ENCODE peak calls at places on chromosomes 3 and 15, in nine cellular contexts. M, A, Y, Q, E, K, S, F and H are unnamed samples.

GRCh38 chr3:88203537-88204143 is 53.9 kb downstream of the C3orf38 start:
- DNase-seq in M (peak), A (peak), Y (peak), Q (peak), E (peak), K (peak), S (peak), F (peak), H (peak)

GRCh38 chr3:183730361-183730760 is 32.8 kb downstream of the YEATS2 start:
- DNase-seq in M (no peak), A (no peak), Y (no peak), Q (no peak), E (no peak), K (no peak), S (no peak), F (no peak), H (no peak)

GRCh38 chr3:171526869-171527268 is 66.7 kb upstream of the TNIK start:
- DNase-seq in M (no peak), A (no peak), Y (no peak), Q (no peak), E (no peak), K (no peak), S (no peak), F (no peak), H (no peak)

GRCh38 chr3:71997066-71997653 is 212.2 kb upstream of the PROK2 start:
- DNase-seq in M (no peak), A (no peak), Y (no peak), Q (no peak), E (no peak), K (no peak), S (no peak), F (no peak), H (no peak)

GRCh38 chr15:49752517-49752916 is 131.7 kb downstream of the DTWD1 start:
- DNase-seq in M (no peak), A (no peak), Y (no peak), Q (no peak), E (no peak), K (no peak), S (no peak), F (no peak), H (no peak)

GRCh38 chr15:48642795-48643194 is 2.7 kb downstream of the FBN1 start:
- DNase-seq in M (no peak), A (no peak), Y (no peak), Q (no peak), E (no peak), K (no peak), S (no peak), F (no peak), H (no peak)

GRCh38 chr3:134211797-134212196 is 38.9 kb downstream of the RYK start:
- DNase-seq in M (no peak), A (no peak), Y (peak), Q (no peak), E (peak), K (no peak), S (peak), F (no peak), H (peak)

GRCh38 chr3:186461141-186461540 is 83.0 kb downstream of the CRYGS start:
- DNase-seq in M (no peak), A (no peak), Y (peak), Q (no peak), E (no peak), K (no peak), S (no peak), F (no peak), H (no peak)

GRCh38 chr15:62639906-62640605 is 402.5 kb upstream of the TPM1 start:
- DNase-seq in M (no peak), A (no peak), Y (no peak), Q (no peak), E (no peak), K (no peak), S (no peak), F (no peak), H (no peak)

GRCh38 chr3:154050766-154051165 is 70.4 kb upstream of the ARHGEF26 start:
- DNase-seq in M (no peak), A (no peak), Y (no peak), Q (no peak), E (no peak), K (no peak), S (no peak), F (no peak), H (peak)

GRCh38 chr3:13565581-13566461 is 16.9 kb downstream of the FBLN2 start:
- DNase-seq in M (no peak), A (peak), Y (no peak), Q (peak), E (no peak), K (no peak), S (no peak), F (no peak), H (no peak)

GRCh38 chr15:80172401-80172800 is 19.6 kb downstream of the FAH start:
- DNase-seq in M (no peak), A (no peak), Y (no peak), Q (no peak), E (no peak), K (no peak), S (no peak), F (no peak), H (no peak)

GRCh38 chr15:66982250-66982649 is 83.2 kb upstream of the SMAD3 start:
- DNase-seq in M (no peak), A (no peak), Y (no peak), Q (no peak), E (no peak), K (no peak), S (no peak), F (no peak), H (no peak)

GRCh38 chr3:32595318-32595717 is 24.7 kb upstream of the DYNC1LI1 start:
- DNase-seq in M (no peak), A (no peak), Y (no peak), Q (no peak), E (no peak), K (no peak), S (no peak), F (no peak), H (no peak)

GRCh38 chr3:72924055-72924454 is 36.2 kb downstream of the GXYLT2 start:
- DNase-seq in M (no peak), A (no peak), Y (no peak), Q (no peak), E (peak), K (no peak), S (peak), F (no peak), H (no peak)

GRCh38 chr3:100103558-100104441 is 10.5 kb downstream of the FILIP1L start:
- DNase-seq in M (no peak), A (no peak), Y (no peak), Q (no peak), E (peak), K (no peak), S (no peak), F (no peak), H (peak)

GRCh38 chr3:48388966-48389365 is 16.9 kb downstream of the FBXW12 start:
- DNase-seq in M (no peak), A (no peak), Y (no peak), Q (no peak), E (no peak), K (no peak), S (no peak), F (no peak), H (no peak)

GRCh38 chr3:154023148-154023547 is 98.0 kb upstream of the ARHGEF26 start:
- DNase-seq in M (no peak), A (no peak), Y (peak), Q (no peak), E (no peak), K (no peak), S (no peak), F (no peak), H (no peak)

GRCh38 chr15:35060591-35060990 is 24.5 kb downstream of the NANOGP8 start:
- DNase-seq in M (no peak), A (no peak), Y (no peak), Q (no peak), E (no peak), K (no peak), S (no peak), F (no peak), H (no peak)

GRCh38 chr15:34018021-34018645 is 20.9 kb downstream of the AVEN start:
- DNase-seq in M (no peak), A (no peak), Y (no peak), Q (no peak), E (no peak), K (no peak), S (no peak), F (no peak), H (no peak)

GRCh38 chr3:10693457-10693856 is 122.6 kb upstream of the SLC6A11 start:
- DNase-seq in M (no peak), A (no peak), Y (no peak), Q (no peak), E (peak), K (no peak), S (peak), F (no peak), H (no peak)

GRCh38 chr3:94440767-94441493 is 378.1 kb downstream of the NSUN3 start:
- DNase-seq in M (no peak), A (no peak), Y (peak), Q (no peak), E (no peak), K (no peak), S (no peak), F (no peak), H (no peak)

GRCh38 chr3:134002326-134002725 is 27.4 kb downstream of the SLCO2A1 start:
- DNase-seq in M (no peak), A (no peak), Y (no peak), Q (no peak), E (no peak), K (no peak), S (no peak), F (no peak), H (no peak)

GRCh38 chr3:138812806-138813205 is 21.9 kb downstream of the PIK3CB start:
- DNase-seq in M (no peak), A (no peak), Y (no peak), Q (no peak), E (no peak), K (no peak), S (no peak), F (no peak), H (no peak)

GRCh38 chr15:68113273-68113672 is 59.2 kb downstream of the PIAS1 start:
- DNase-seq in M (no peak), A (no peak), Y (no peak), Q (no peak), E (no peak), K (no peak), S (no peak), F (no peak), H (no peak)

GRCh38 chr3:122661633-122662032 is 19.0 kb upstream of the PARP14 start:
- DNase-seq in M (no peak), A (no peak), Y (no peak), Q (no peak), E (no peak), K (peak), S (no peak), F (no peak), H (no peak)

GRCh38 chr3:170322501-170323328 is 34.8 kb upstream of the SKIL start:
- DNase-seq in M (no peak), A (no peak), Y (no peak), Q (no peak), E (no peak), K (no peak), S (no peak), F (no peak), H (no peak)

GRCh38 chr3:188294823-188295487 is 141.0 kb downstream of the LPP start:
- DNase-seq in M (no peak), A (no peak), Y (peak), Q (no peak), E (no peak), K (no peak), S (no peak), F (no peak), H (no peak)

GRCh38 chr15:82647835-82648256 is 683 bp upstream of the CPEB1 start:
- DNase-seq in M (peak), A (no peak), Y (no peak), Q (peak), E (no peak), K (no peak), S (peak), F (no peak), H (peak)

GRCh38 chr15:40252438-40253178 is 13.7 kb downstream of the PAK6 start:
- DNase-seq in M (no peak), A (peak), Y (no peak), Q (peak), E (no peak), K (no peak), S (peak), F (no peak), H (peak)

GRCh38 chr3:8769088-8769822 is at the start of gene OXTR:
- DNase-seq in M (no peak), A (peak), Y (peak), Q (peak), E (peak), K (no peak), S (peak), F (peak), H (peak)

GRCh38 chr3:106611841-106612240 is 743.0 kb upstream of the CBLB start:
- DNase-seq in M (no peak), A (no peak), Y (no peak), Q (no peak), E (no peak), K (no peak), S (no peak), F (no peak), H (no peak)

GRCh38 chr3:97817965-97818364 is 3.8 kb upstream of the CRYBG3 start:
- DNase-seq in M (no peak), A (no peak), Y (no peak), Q (no peak), E (no peak), K (no peak), S (no peak), F (no peak), H (peak)

GRCh38 chr15:41671656-41672636 is 11.7 kb downstream of the MGA start:
- DNase-seq in M (no peak), A (no peak), Y (no peak), Q (no peak), E (no peak), K (no peak), S (no peak), F (no peak), H (no peak)
- H3K4me3 ChIP-seq in M (no peak), A (no peak), Y (no peak), Q (no peak), E (no peak), K (no peak), S (no peak), F (no peak), H (no peak)

DNA sequence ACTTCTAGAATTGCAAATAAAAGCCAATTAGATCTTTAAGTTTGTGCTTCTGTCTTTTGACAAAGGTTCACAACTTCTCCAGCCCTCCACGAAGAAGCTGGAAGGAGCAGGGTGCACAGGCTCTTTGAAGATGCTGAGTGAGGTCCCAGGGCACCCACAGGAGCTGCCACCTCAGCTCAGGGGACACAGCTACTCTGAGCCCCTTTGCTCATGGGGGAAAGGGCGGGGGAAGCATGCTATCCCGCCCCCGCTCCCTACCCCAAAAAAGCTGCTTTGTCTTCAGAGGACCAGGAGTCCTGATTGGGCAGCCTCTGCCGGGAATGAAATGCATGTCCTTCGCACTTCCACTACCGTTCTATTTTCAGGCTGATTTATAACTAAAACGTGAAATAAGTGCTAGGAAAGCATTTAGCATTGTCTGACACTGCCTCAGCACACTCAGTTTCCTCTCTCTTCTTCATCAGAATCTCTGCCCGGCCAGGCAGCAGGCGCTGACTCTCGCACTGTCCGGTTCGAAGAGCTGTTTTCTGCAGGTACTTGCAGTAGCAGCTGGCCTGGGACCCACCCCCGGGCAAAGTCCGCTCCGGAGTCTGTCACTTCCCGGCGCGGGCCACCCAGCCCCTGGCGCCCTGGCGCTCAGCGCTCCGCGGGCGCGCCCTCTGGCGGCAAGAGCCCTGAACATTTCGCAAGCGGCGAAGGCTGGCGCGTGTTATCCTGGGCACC is 45.5 kb upstream of the KLHL25 start:
- DNase-seq in M (peak), A (peak), Y (peak), Q (peak), E (peak), K (peak), S (peak), F (peak), H (peak)
- H3K4me3 ChIP-seq in M (peak), A (no peak), Y (peak), Q (peak), E (peak), K (peak), S (peak), F (peak), H (no peak)

GRCh38 chr3:119950666-119951325 is 143.5 kb downstream of the GSK3B start:
- DNase-seq in M (no peak), A (no peak), Y (no peak), Q (no peak), E (no peak), K (no peak), S (peak), F (no peak), H (no peak)
- H3K4me3 ChIP-seq in M (no peak), A (no peak), Y (no peak), Q (no peak), E (no peak), K (no peak), S (no peak), F (no peak), H (no peak)

DNA sequence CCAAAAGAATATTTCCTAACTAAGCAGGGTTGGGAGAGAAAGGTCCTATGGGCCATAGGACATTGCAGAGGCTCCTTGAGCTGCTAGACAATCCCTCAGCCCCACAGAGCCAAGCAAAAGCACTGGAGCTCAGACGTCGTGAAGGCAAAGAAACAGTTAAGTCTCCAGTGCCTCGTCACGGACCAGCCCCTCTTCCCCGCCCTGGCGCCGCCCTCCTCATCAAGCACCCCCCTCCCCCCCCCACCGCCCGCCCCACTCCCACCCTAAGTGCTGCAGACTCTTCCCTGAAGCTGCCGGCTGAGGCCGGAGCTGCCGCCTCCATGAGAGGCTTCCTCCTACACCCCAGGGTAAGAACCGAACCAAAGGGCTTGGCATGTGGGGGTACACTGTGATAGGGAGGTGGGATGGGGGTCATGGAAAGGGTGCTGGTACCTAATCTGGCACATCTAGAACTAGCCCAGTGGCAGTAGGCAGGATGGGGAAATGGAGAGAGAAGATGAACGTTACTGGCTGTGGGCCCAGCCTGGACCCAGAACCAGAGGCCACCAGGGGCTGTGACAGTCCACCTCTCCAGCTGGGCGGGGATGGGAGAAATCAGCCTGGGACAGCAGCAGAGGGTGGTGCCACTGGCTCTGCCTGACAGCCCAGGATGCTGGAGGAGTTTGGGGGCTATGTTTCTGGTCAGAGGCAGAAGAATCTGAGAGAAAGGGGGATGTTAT is at the start of gene MAP1A:
- DNase-seq in M (peak), A (no peak), Y (no peak), Q (peak), E (peak), K (peak), S (peak), F (no peak), H (peak)
- H3K4me3 ChIP-seq in M (peak), A (no peak), Y (no peak), Q (peak), E (peak), K (peak), S (peak), F (peak), H (peak)

DNA sequence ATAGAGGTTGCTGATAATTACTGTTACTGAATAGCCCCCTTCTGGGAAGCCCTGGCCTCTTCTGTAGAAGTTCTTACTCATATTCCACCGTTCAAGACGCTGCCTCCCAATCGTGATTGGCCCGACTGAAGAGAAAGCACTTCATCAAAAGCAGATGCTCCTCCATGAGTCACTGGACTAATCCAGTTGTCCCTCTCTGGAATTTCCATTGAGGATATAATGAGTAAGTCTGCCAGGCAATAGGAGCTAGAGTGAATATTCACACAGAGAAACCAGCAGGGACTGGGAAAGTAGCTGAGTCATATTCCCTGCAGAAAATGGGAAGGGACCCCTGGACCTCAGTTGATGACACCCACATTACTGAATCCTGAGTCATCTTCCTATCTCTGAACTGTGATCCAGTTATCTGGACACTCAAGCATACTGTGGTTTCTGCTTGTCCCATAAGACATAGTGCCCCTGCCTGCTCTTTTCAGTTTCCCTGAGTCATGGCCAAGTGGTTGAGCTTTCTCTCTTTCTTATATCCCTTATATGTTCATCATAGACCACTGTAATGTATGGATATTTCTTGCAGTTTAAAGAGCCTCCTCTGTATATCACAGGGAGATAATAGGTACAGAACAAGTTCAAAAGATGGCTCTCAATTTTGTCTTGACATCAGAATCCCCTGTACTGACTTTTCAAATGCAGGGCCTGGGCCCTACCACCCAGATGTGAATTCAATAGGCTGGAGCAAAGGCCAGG is 151.2 kb upstream of the CDIN1 start:
- DNase-seq in M (no peak), A (no peak), Y (peak), Q (no peak), E (no peak), K (no peak), S (no peak), F (no peak), H (no peak)
- H3K4me3 ChIP-seq in M (no peak), A (no peak), Y (no peak), Q (no peak), E (no peak), K (no peak), S (no peak), F (no peak), H (no peak)

DNA sequence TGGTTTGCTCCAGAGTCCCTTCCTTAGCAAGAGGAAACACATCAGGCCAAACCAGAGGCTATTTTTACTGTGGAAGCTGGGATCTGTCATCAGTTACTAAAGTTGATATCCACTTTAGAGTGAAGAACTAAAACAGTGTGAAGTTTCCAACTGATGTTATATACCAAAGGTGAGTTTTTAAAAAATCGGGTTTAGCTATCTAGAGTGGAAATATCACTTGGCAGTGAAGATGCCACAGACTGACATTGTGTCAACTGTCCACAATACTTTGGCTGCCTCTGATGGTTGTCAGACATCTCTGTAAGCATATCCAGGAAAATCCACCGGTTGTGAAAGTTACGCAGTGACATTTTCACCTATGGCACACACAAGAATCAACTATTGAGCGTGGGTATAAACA is 9.2 kb downstream of the ZIC1 start:
- DNase-seq in M (no peak), A (no peak), Y (no peak), Q (no peak), E (no peak), K (no peak), S (no peak), F (no peak), H (no peak)
- H3K4me3 ChIP-seq in M (no peak), A (no peak), Y (no peak), Q (no peak), E (no peak), K (no peak), S (peak), F (peak), H (no peak)